ENCODE peak calls at places on chromosomes 13 and 19, in five cellular contexts. S is left lobe of liver, B is HS-27A, W is upper lobe of right lung, G is T follicular helper cell. T is an unnamed sample.

GRCh38 chr19:47518139-47518538 is 3.3 kb upstream of the NAPA start:
- DNase-seq in W (no peak), S (no peak), G (no peak), B (no peak), T (no peak)

GRCh38 chr19:55479451-55480230 is 3.2 kb downstream of the ZNF628 start:
- DNase-seq in W (no peak), G (no peak), B (no peak), S (no peak), T (no peak)

GRCh38 chr13:29704648-29705047 is 109.2 kb upstream of the SLC7A1 start:
- DNase-seq in W (no peak), B (no peak), G (no peak), S (no peak), T (no peak)

GRCh38 chr13:50229935-50230334 is 214.7 kb downstream of the KCNRG start:
- DNase-seq in W (no peak), G (no peak), B (no peak), S (no peak), T (no peak)

GRCh38 chr19:4337906-4338440 is 654 bp downstream of the STAP2 start:
- DNase-seq in B (no peak), S (peak), W (no peak), G (no peak), T (peak)

GRCh38 chr19:39177110-39177699 is 19.6 kb upstream of the NCCRP1 start:
- DNase-seq in S (no peak), B (no peak), G (no peak), W (no peak), T (no peak)

GRCh38 chr19:28465317-28466086 is 747.4 kb downstream of the UQCRFS1 start:
- DNase-seq in W (no peak), G (no peak), S (no peak), B (no peak), T (no peak)

GRCh38 chr13:43786472-43786765 is 353 bp downstream of the ENOX1 start:
- DNase-seq in B (no peak), S (no peak), G (no peak), W (no peak), T (no peak)

GRCh38 chr13:28657784-28658538 is 969 bp upstream of the POMP start:
- DNase-seq in W (no peak), S (no peak), G (no peak), B (no peak), T (no peak)

GRCh38 chr19:32814624-32815023 is 54.9 kb downstream of the SLC7A9 start:
- DNase-seq in W (no peak), S (no peak), B (no peak), G (no peak), T (no peak)

GRCh38 chr13:57631607-57632275 is at the start of gene PCDH17:
- DNase-seq in W (peak), S (no peak), B (no peak), G (no peak), T (peak)

GRCh38 chr19:11338569-11339253 is 746 bp downstream of the RAB3D start:
- DNase-seq in B (no peak), G (no peak), S (no peak), W (peak), T (no peak)

GRCh38 chr19:57075125-57075524 is 44.7 kb upstream of the USP29 start:
- DNase-seq in W (no peak), S (no peak), B (no peak), G (no peak), T (no peak)

GRCh38 chr19:47446534-47447469 is 24.9 kb downstream of the SLC8A2 start:
- DNase-seq in W (peak), S (no peak), B (no peak), G (no peak), T (no peak)

GRCh38 chr19:19191920-19192882 is at the start of the genes BORCS8 and RFXANK:
- DNase-seq in S (peak), W (peak), G (peak), B (peak), T (peak)

GRCh38 chr13:98172570-98173405 is 4.3 kb downstream of the RNF113B start:
- DNase-seq in G (no peak), W (no peak), S (no peak), B (no peak), T (no peak)

GRCh38 chr19:52935434-52935833 is 12.2 kb upstream of the ZNF888 start:
- DNase-seq in B (no peak), W (no peak), S (no peak), G (no peak), T (no peak)

GRCh38 chr13:51534075-51534817 is 50.0 kb upstream of the WDFY2 start:
- DNase-seq in W (peak), S (no peak), G (no peak), B (no peak), T (no peak)

GRCh38 chr19:53103141-53103902 is at the start of gene ZNF160:
- DNase-seq in G (peak), S (peak), W (peak), B (peak), T (peak)

GRCh38 chr19:40461669-40462221 is 3.8 kb downstream of the BLVRB start:
- DNase-seq in S (peak), W (peak), B (no peak), G (no peak), T (peak)

GRCh38 chr19:53431399-53432087 is at the start of gene ZNF761:
- DNase-seq in G (peak), S (peak), B (peak), W (peak), T (peak)

GRCh38 chr19:49475995-49476880 is 2.2 kb downstream of the FLT3LG start:
- DNase-seq in W (no peak), S (no peak), G (peak), B (no peak), T (no peak)

GRCh38 chr13:94947965-94948371 is 235.6 kb upstream of the SOX21 start:
- DNase-seq in S (no peak), B (no peak), G (no peak), W (no peak), T (no peak)

GRCh38 chr13:47639716-47640447 is 361.2 kb downstream of the SUCLA2 start:
- DNase-seq in B (no peak), S (no peak), W (no peak), G (no peak), T (no peak)

GRCh38 chr19:46674416-46675178 is 13.6 kb upstream of the DACT3 start:
- DNase-seq in G (no peak), S (no peak), B (no peak), W (no peak), T (no peak)

GRCh38 chr13:98535501-98536357 is 41.2 kb downstream of the STK24 start:
- DNase-seq in G (no peak), W (no peak), B (no peak), S (no peak), T (no peak)

GRCh38 chr19:27906081-27906480 is 1306.9 kb downstream of the UQCRFS1 start:
- DNase-seq in W (no peak), B (no peak), G (no peak), S (no peak), T (no peak)

GRCh38 chr19:36009220-36009619 is 607 bp upstream of the SYNE4 start:
- DNase-seq in G (no peak), S (peak), B (no peak), W (peak), T (peak)

GRCh38 chr19:58229255-58229639 is 533 bp downstream of the ZNF544 start:
- DNase-seq in B (no peak), G (no peak), W (no peak), S (no peak), T (no peak)

GRCh38 chr13:82800391-82800790 is 1081.9 kb downstream of the SLITRK1 start:
- DNase-seq in W (no peak), S (no peak), B (no peak), G (no peak), T (no peak)

T was measured in right lobe of liver.